ENCODE peak calls at places on chromosomes 2 and 18, in nine cellular contexts. One of them, this sample, is unnamed.

GRCh38 chr2:228728961-228729360 is 542.1 kb downstream of the PID1 start:
- DNase-seq in GDM1: no peak
- DNase-seq in activated CD4-positive, alpha-beta T cell treated with anti-CD3 and anti-CD28 coated beads, Interleukin-2, amount 50 U/mL, for 24 hours: no peak
- DNase-seq in ACHN: no peak
- DNase-seq in stimulated activated CD4-positive, alpha-beta T cell treated with anti-CD3 and anti-CD28 coated beads, Interleukin-12 subunit alpha, Interleukin-12 subunit beta, amount 100 ng/mL, for 4 hours: no peak
- DNase-seq in NCI-H69: no peak
- DNase-seq in NCI-H2081: no peak
- DNase-seq in effector memory CD4-positive, alpha-beta T cell: no peak
- DNase-seq in SHP77 treated with DMSO at 0.1 percent for 48 hours: no peak
- DNase-seq in this sample: no peak

GRCh38 chr2:118779362-118779761 is 68.1 kb downstream of the EN1 start:
- DNase-seq in GDM1: no peak
- DNase-seq in activated CD4-positive, alpha-beta T cell treated with anti-CD3 and anti-CD28 coated beads, Interleukin-2, amount 50 U/mL, for 24 hours: no peak
- DNase-seq in ACHN: no peak
- DNase-seq in stimulated activated CD4-positive, alpha-beta T cell treated with anti-CD3 and anti-CD28 coated beads, Interleukin-12 subunit alpha, Interleukin-12 subunit beta, amount 100 ng/mL, for 4 hours: no peak
- DNase-seq in NCI-H69: no peak
- DNase-seq in NCI-H2081: no peak
- DNase-seq in effector memory CD4-positive, alpha-beta T cell: no peak
- DNase-seq in SHP77 treated with DMSO at 0.1 percent for 48 hours: no peak
- DNase-seq in this sample: no peak

GRCh38 chr2:240256704-240257637 is 116.5 kb upstream of the OTOS start:
- DNase-seq in GDM1: no peak
- DNase-seq in activated CD4-positive, alpha-beta T cell treated with anti-CD3 and anti-CD28 coated beads, Interleukin-2, amount 50 U/mL, for 24 hours: no peak
- DNase-seq in ACHN: no peak
- DNase-seq in stimulated activated CD4-positive, alpha-beta T cell treated with anti-CD3 and anti-CD28 coated beads, Interleukin-12 subunit alpha, Interleukin-12 subunit beta, amount 100 ng/mL, for 4 hours: no peak
- DNase-seq in NCI-H69: no peak
- DNase-seq in NCI-H2081: no peak
- DNase-seq in effector memory CD4-positive, alpha-beta T cell: no peak
- DNase-seq in SHP77 treated with DMSO at 0.1 percent for 48 hours: no peak
- DNase-seq in this sample: no peak

GRCh38 chr2:64543006-64543697 is 19.0 kb downstream of the AFTPH start:
- DNase-seq in GDM1: no peak
- DNase-seq in activated CD4-positive, alpha-beta T cell treated with anti-CD3 and anti-CD28 coated beads, Interleukin-2, amount 50 U/mL, for 24 hours: no peak
- DNase-seq in ACHN: no peak
- DNase-seq in stimulated activated CD4-positive, alpha-beta T cell treated with anti-CD3 and anti-CD28 coated beads, Interleukin-12 subunit alpha, Interleukin-12 subunit beta, amount 100 ng/mL, for 4 hours: no peak
- DNase-seq in NCI-H69: no peak
- DNase-seq in NCI-H2081: no peak
- DNase-seq in effector memory CD4-positive, alpha-beta T cell: no peak
- DNase-seq in SHP77 treated with DMSO at 0.1 percent for 48 hours: no peak
- DNase-seq in this sample: no peak

GRCh38 chr2:154591294-154591693 is 107.2 kb upstream of the KCNJ3 start:
- DNase-seq in GDM1: no peak
- DNase-seq in activated CD4-positive, alpha-beta T cell treated with anti-CD3 and anti-CD28 coated beads, Interleukin-2, amount 50 U/mL, for 24 hours: no peak
- DNase-seq in ACHN: no peak
- DNase-seq in stimulated activated CD4-positive, alpha-beta T cell treated with anti-CD3 and anti-CD28 coated beads, Interleukin-12 subunit alpha, Interleukin-12 subunit beta, amount 100 ng/mL, for 4 hours: no peak
- DNase-seq in NCI-H69: no peak
- DNase-seq in NCI-H2081: no peak
- DNase-seq in effector memory CD4-positive, alpha-beta T cell: no peak
- DNase-seq in SHP77 treated with DMSO at 0.1 percent for 48 hours: no peak
- DNase-seq in this sample: no peak

GRCh38 chr2:23293063-23293462 is 91.9 kb upstream of the KLHL29 start:
- DNase-seq in GDM1: no peak
- DNase-seq in activated CD4-positive, alpha-beta T cell treated with anti-CD3 and anti-CD28 coated beads, Interleukin-2, amount 50 U/mL, for 24 hours: no peak
- DNase-seq in ACHN: no peak
- DNase-seq in stimulated activated CD4-positive, alpha-beta T cell treated with anti-CD3 and anti-CD28 coated beads, Interleukin-12 subunit alpha, Interleukin-12 subunit beta, amount 100 ng/mL, for 4 hours: no peak
- DNase-seq in NCI-H69: no peak
- DNase-seq in NCI-H2081: no peak
- DNase-seq in effector memory CD4-positive, alpha-beta T cell: no peak
- DNase-seq in SHP77 treated with DMSO at 0.1 percent for 48 hours: no peak
- DNase-seq in this sample: no peak

GRCh38 chr2:204538179-204539009 is 6.9 kb upstream of the PARD3B start:
- DNase-seq in GDM1: no peak
- DNase-seq in activated CD4-positive, alpha-beta T cell treated with anti-CD3 and anti-CD28 coated beads, Interleukin-2, amount 50 U/mL, for 24 hours: no peak
- DNase-seq in ACHN: no peak
- DNase-seq in stimulated activated CD4-positive, alpha-beta T cell treated with anti-CD3 and anti-CD28 coated beads, Interleukin-12 subunit alpha, Interleukin-12 subunit beta, amount 100 ng/mL, for 4 hours: no peak
- DNase-seq in NCI-H69: peak
- DNase-seq in NCI-H2081: peak
- DNase-seq in effector memory CD4-positive, alpha-beta T cell: no peak
- DNase-seq in SHP77 treated with DMSO at 0.1 percent for 48 hours: no peak
- DNase-seq in this sample: no peak

GRCh38 chr2:11499081-11499743 is 33.3 kb upstream of the E2F6 start:
- DNase-seq in GDM1: no peak
- DNase-seq in activated CD4-positive, alpha-beta T cell treated with anti-CD3 and anti-CD28 coated beads, Interleukin-2, amount 50 U/mL, for 24 hours: no peak
- DNase-seq in ACHN: no peak
- DNase-seq in stimulated activated CD4-positive, alpha-beta T cell treated with anti-CD3 and anti-CD28 coated beads, Interleukin-12 subunit alpha, Interleukin-12 subunit beta, amount 100 ng/mL, for 4 hours: no peak
- DNase-seq in NCI-H69: peak
- DNase-seq in NCI-H2081: no peak
- DNase-seq in effector memory CD4-positive, alpha-beta T cell: no peak
- DNase-seq in SHP77 treated with DMSO at 0.1 percent for 48 hours: no peak
- DNase-seq in this sample: no peak

GRCh38 chr18:37483221-37483971 is 82.2 kb downstream of the CELF4 start:
- DNase-seq in GDM1: no peak
- DNase-seq in activated CD4-positive, alpha-beta T cell treated with anti-CD3 and anti-CD28 coated beads, Interleukin-2, amount 50 U/mL, for 24 hours: no peak
- DNase-seq in ACHN: peak
- DNase-seq in stimulated activated CD4-positive, alpha-beta T cell treated with anti-CD3 and anti-CD28 coated beads, Interleukin-12 subunit alpha, Interleukin-12 subunit beta, amount 100 ng/mL, for 4 hours: no peak
- DNase-seq in NCI-H69: no peak
- DNase-seq in NCI-H2081: no peak
- DNase-seq in effector memory CD4-positive, alpha-beta T cell: no peak
- DNase-seq in SHP77 treated with DMSO at 0.1 percent for 48 hours: no peak
- DNase-seq in this sample: no peak

GRCh38 chr18:48600746-48601090 is 61.9 kb downstream of the CTIF start:
- DNase-seq in GDM1: no peak
- DNase-seq in activated CD4-positive, alpha-beta T cell treated with anti-CD3 and anti-CD28 coated beads, Interleukin-2, amount 50 U/mL, for 24 hours: no peak
- DNase-seq in ACHN: no peak
- DNase-seq in stimulated activated CD4-positive, alpha-beta T cell treated with anti-CD3 and anti-CD28 coated beads, Interleukin-12 subunit alpha, Interleukin-12 subunit beta, amount 100 ng/mL, for 4 hours: no peak
- DNase-seq in NCI-H69: peak
- DNase-seq in NCI-H2081: no peak
- DNase-seq in effector memory CD4-positive, alpha-beta T cell: no peak
- DNase-seq in SHP77 treated with DMSO at 0.1 percent for 48 hours: no peak
- DNase-seq in this sample: no peak

This sample was measured in NCI-H510A.